ENCODE peak calls at places on chromosomes 4 and X, in nine cellular contexts. One of them, this sample, is unnamed.

GRCh38 chrX:124426273-124426672 is 79.9 kb downstream of the SH2D1A start:
- DNase-seq in activated T-cell treated with anti-CD3 and anti-CD28 coated beads for 1 hour: no peak
- DNase-seq in left colon: no peak
- DNase-seq in GM10248: no peak
- DNase-seq in Kasumi-1: no peak
- DNase-seq in stomach: no peak
- DNase-seq in stimulated activated CD4-positive, alpha-beta T cell treated with anti-CD3 and anti-CD28 coated beads, Interleukin-15, amount 100 ng/mL, for 48 hours: no peak
- DNase-seq in MG63: no peak
- DNase-seq in substantia nigra: no peak
- DNase-seq in this sample: no peak

GRCh38 chr4:154807042-154807630 is 26.1 kb downstream of the RBM46 start:
- DNase-seq in substantia nigra: no peak
- DNase-seq in activated T-cell treated with anti-CD3 and anti-CD28 coated beads for 1 hour: no peak
- DNase-seq in stimulated activated CD4-positive, alpha-beta T cell treated with anti-CD3 and anti-CD28 coated beads, Interleukin-15, amount 100 ng/mL, for 48 hours: no peak
- DNase-seq in Kasumi-1: peak; percentile 76
- DNase-seq in stomach: no peak
- DNase-seq in GM10248: no peak
- DNase-seq in left colon: no peak
- DNase-seq in MG63: no peak
- DNase-seq in this sample: peak; percentile 51

GRCh38 chrX:130502023-130502570 is 100.3 kb downstream of the RBMX2 start:
- DNase-seq in activated T-cell treated with anti-CD3 and anti-CD28 coated beads for 1 hour: no peak
- DNase-seq in stimulated activated CD4-positive, alpha-beta T cell treated with anti-CD3 and anti-CD28 coated beads, Interleukin-15, amount 100 ng/mL, for 48 hours: no peak
- DNase-seq in Kasumi-1: no peak
- DNase-seq in MG63: no peak
- DNase-seq in left colon: no peak
- DNase-seq in substantia nigra: no peak
- DNase-seq in GM10248: no peak
- DNase-seq in stomach: no peak
- DNase-seq in this sample: no peak

GRCh38 chrX:97159916-97160800 is 276.4 kb downstream of the RPA4 start:
- DNase-seq in MG63: no peak
- DNase-seq in activated T-cell treated with anti-CD3 and anti-CD28 coated beads for 1 hour: no peak
- DNase-seq in Kasumi-1: no peak
- DNase-seq in substantia nigra: no peak
- DNase-seq in GM10248: no peak
- DNase-seq in stimulated activated CD4-positive, alpha-beta T cell treated with anti-CD3 and anti-CD28 coated beads, Interleukin-15, amount 100 ng/mL, for 48 hours: no peak
- DNase-seq in stomach: no peak
- DNase-seq in left colon: no peak
- DNase-seq in this sample: peak; percentile 15

GRCh38 chrX:44872319-44872816 is 620 bp upstream of the KDM6A start:
- DNase-seq in GM10248: peak; percentile 43
- DNase-seq in left colon: no peak
- DNase-seq in Kasumi-1: peak; percentile 20
- DNase-seq in substantia nigra: peak; percentile 23
- DNase-seq in stomach: peak; percentile 61
- DNase-seq in activated T-cell treated with anti-CD3 and anti-CD28 coated beads for 1 hour: peak; percentile 5
- DNase-seq in stimulated activated CD4-positive, alpha-beta T cell treated with anti-CD3 and anti-CD28 coated beads, Interleukin-15, amount 100 ng/mL, for 48 hours: peak; percentile 3
- DNase-seq in MG63: no peak
- DNase-seq in this sample: peak; percentile 33

GRCh38 chr4:96149911-96150310 is 310.0 kb downstream of the PDHA2 start:
- DNase-seq in Kasumi-1: no peak
- DNase-seq in MG63: no peak
- DNase-seq in GM10248: no peak
- DNase-seq in substantia nigra: no peak
- DNase-seq in stomach: no peak
- DNase-seq in stimulated activated CD4-positive, alpha-beta T cell treated with anti-CD3 and anti-CD28 coated beads, Interleukin-15, amount 100 ng/mL, for 48 hours: no peak
- DNase-seq in left colon: no peak
- DNase-seq in activated T-cell treated with anti-CD3 and anti-CD28 coated beads for 1 hour: no peak
- DNase-seq in this sample: peak; percentile 77

GRCh38 chr4:109912706-109913621 is at the start of gene EGF:
- DNase-seq in MG63: peak; percentile 18
- DNase-seq in substantia nigra: no peak
- DNase-seq in activated T-cell treated with anti-CD3 and anti-CD28 coated beads for 1 hour: no peak
- DNase-seq in left colon: no peak
- DNase-seq in stimulated activated CD4-positive, alpha-beta T cell treated with anti-CD3 and anti-CD28 coated beads, Interleukin-15, amount 100 ng/mL, for 48 hours: no peak
- DNase-seq in Kasumi-1: no peak
- DNase-seq in stomach: no peak
- DNase-seq in GM10248: no peak
- DNase-seq in this sample: peak; percentile 84

GRCh38 chrX:21639775-21640174 is 18.4 kb downstream of the KLHL34 start:
- DNase-seq in Kasumi-1: no peak
- DNase-seq in substantia nigra: no peak
- DNase-seq in left colon: no peak
- DNase-seq in stimulated activated CD4-positive, alpha-beta T cell treated with anti-CD3 and anti-CD28 coated beads, Interleukin-15, amount 100 ng/mL, for 48 hours: no peak
- DNase-seq in GM10248: no peak
- DNase-seq in stomach: no peak
- DNase-seq in activated T-cell treated with anti-CD3 and anti-CD28 coated beads for 1 hour: no peak
- DNase-seq in MG63: no peak
- DNase-seq in this sample: no peak

GRCh38 chr4:37645736-37646135 is 40.4 kb downstream of the RELL1 start:
- DNase-seq in left colon: no peak
- DNase-seq in substantia nigra: no peak
- DNase-seq in MG63: no peak
- DNase-seq in stomach: no peak
- DNase-seq in stimulated activated CD4-positive, alpha-beta T cell treated with anti-CD3 and anti-CD28 coated beads, Interleukin-15, amount 100 ng/mL, for 48 hours: no peak
- DNase-seq in GM10248: no peak
- DNase-seq in activated T-cell treated with anti-CD3 and anti-CD28 coated beads for 1 hour: no peak
- DNase-seq in Kasumi-1: no peak
- DNase-seq in this sample: no peak

GRCh38 chrX:150205011-150205410 is 158.1 kb upstream of the MAMLD1 start:
- DNase-seq in left colon: no peak
- DNase-seq in Kasumi-1: no peak
- DNase-seq in MG63: no peak
- DNase-seq in stomach: peak; percentile 41
- DNase-seq in stimulated activated CD4-positive, alpha-beta T cell treated with anti-CD3 and anti-CD28 coated beads, Interleukin-15, amount 100 ng/mL, for 48 hours: no peak
- DNase-seq in substantia nigra: no peak
- DNase-seq in GM10248: no peak
- DNase-seq in activated T-cell treated with anti-CD3 and anti-CD28 coated beads for 1 hour: no peak
- DNase-seq in this sample: no peak

GRCh38 chr4:81166431-81166830 is 48.6 kb downstream of the PRKG2 start:
- DNase-seq in activated T-cell treated with anti-CD3 and anti-CD28 coated beads for 1 hour: no peak
- DNase-seq in MG63: no peak
- DNase-seq in stimulated activated CD4-positive, alpha-beta T cell treated with anti-CD3 and anti-CD28 coated beads, Interleukin-15, amount 100 ng/mL, for 48 hours: no peak
- DNase-seq in GM10248: no peak
- DNase-seq in Kasumi-1: no peak
- DNase-seq in stomach: no peak
- DNase-seq in substantia nigra: no peak
- DNase-seq in left colon: no peak
- DNase-seq in this sample: peak; percentile 40

GRCh38 chr4:10030946-10031662 is 9.8 kb upstream of the SLC2A9 start:
- DNase-seq in GM10248: no peak
- DNase-seq in stimulated activated CD4-positive, alpha-beta T cell treated with anti-CD3 and anti-CD28 coated beads, Interleukin-15, amount 100 ng/mL, for 48 hours: no peak
- DNase-seq in stomach: no peak
- DNase-seq in Kasumi-1: no peak
- DNase-seq in activated T-cell treated with anti-CD3 and anti-CD28 coated beads for 1 hour: no peak
- DNase-seq in substantia nigra: peak; percentile 48
- DNase-seq in left colon: no peak
- DNase-seq in MG63: no peak
- DNase-seq in this sample: no peak

GRCh38 chr4:24659241-24659961 is 75.0 kb upstream of the DHX15 start:
- DNase-seq in MG63: no peak
- DNase-seq in activated T-cell treated with anti-CD3 and anti-CD28 coated beads for 1 hour: no peak
- DNase-seq in GM10248: no peak
- DNase-seq in Kasumi-1: no peak
- DNase-seq in stimulated activated CD4-positive, alpha-beta T cell treated with anti-CD3 and anti-CD28 coated beads, Interleukin-15, amount 100 ng/mL, for 48 hours: no peak
- DNase-seq in stomach: no peak
- DNase-seq in left colon: no peak
- DNase-seq in substantia nigra: peak; percentile 73
- DNase-seq in this sample: no peak

GRCh38 chrX:48702032-48702431 is 5.5 kb downstream of the SUV39H1 start:
- DNase-seq in left colon: no peak
- DNase-seq in activated T-cell treated with anti-CD3 and anti-CD28 coated beads for 1 hour: no peak
- DNase-seq in stomach: no peak
- DNase-seq in MG63: no peak
- DNase-seq in substantia nigra: no peak
- DNase-seq in Kasumi-1: no peak
- DNase-seq in stimulated activated CD4-positive, alpha-beta T cell treated with anti-CD3 and anti-CD28 coated beads, Interleukin-15, amount 100 ng/mL, for 48 hours: no peak
- DNase-seq in GM10248: no peak
- DNase-seq in this sample: no peak

GRCh38 chr4:136442447-136442846 is 1089.8 kb downstream of the PCDH18 start:
- DNase-seq in GM10248: no peak
- DNase-seq in stomach: no peak
- DNase-seq in MG63: no peak
- DNase-seq in substantia nigra: no peak
- DNase-seq in stimulated activated CD4-positive, alpha-beta T cell treated with anti-CD3 and anti-CD28 coated beads, Interleukin-15, amount 100 ng/mL, for 48 hours: no peak
- DNase-seq in left colon: no peak
- DNase-seq in activated T-cell treated with anti-CD3 and anti-CD28 coated beads for 1 hour: no peak
- DNase-seq in Kasumi-1: no peak
- DNase-seq in this sample: no peak

GRCh38 chrX:140141444-140142029 is 176.2 kb upstream of the CXorf66 start:
- DNase-seq in activated T-cell treated with anti-CD3 and anti-CD28 coated beads for 1 hour: no peak
- DNase-seq in substantia nigra: peak; percentile 1
- DNase-seq in left colon: no peak
- DNase-seq in Kasumi-1: peak; percentile 48
- DNase-seq in MG63: no peak
- DNase-seq in stimulated activated CD4-positive, alpha-beta T cell treated with anti-CD3 and anti-CD28 coated beads, Interleukin-15, amount 100 ng/mL, for 48 hours: no peak
- DNase-seq in stomach: peak; percentile 31
- DNase-seq in GM10248: peak; percentile 34
- DNase-seq in this sample: peak; percentile 71

GRCh38 chr4:163534056-163534455 is 39.6 kb downstream of the TMA16 start:
- DNase-seq in stimulated activated CD4-positive, alpha-beta T cell treated with anti-CD3 and anti-CD28 coated beads, Interleukin-15, amount 100 ng/mL, for 48 hours: no peak
- DNase-seq in left colon: no peak
- DNase-seq in activated T-cell treated with anti-CD3 and anti-CD28 coated beads for 1 hour: no peak
- DNase-seq in MG63: no peak
- DNase-seq in stomach: no peak
- DNase-seq in substantia nigra: no peak
- DNase-seq in GM10248: no peak
- DNase-seq in Kasumi-1: no peak
- DNase-seq in this sample: no peak

GRCh38 chr4:167721574-167721973 is 370.8 kb upstream of the ANXA10 start:
- DNase-seq in substantia nigra: no peak
- DNase-seq in GM10248: no peak
- DNase-seq in activated T-cell treated with anti-CD3 and anti-CD28 coated beads for 1 hour: no peak
- DNase-seq in left colon: no peak
- DNase-seq in stomach: no peak
- DNase-seq in MG63: no peak
- DNase-seq in Kasumi-1: no peak
- DNase-seq in stimulated activated CD4-positive, alpha-beta T cell treated with anti-CD3 and anti-CD28 coated beads, Interleukin-15, amount 100 ng/mL, for 48 hours: no peak
- DNase-seq in this sample: no peak